ENCODE peak calls at places on chromosomes 1 and 21, in seven cellular contexts. G, D, Q, W, C, M and H are unnamed samples.

GRCh38 chr1:67883069-67883468 is 49.8 kb upstream of the GNG12 start:
- DNase-seq in C (no peak), W (no peak), D (no peak), M (no peak), G (no peak), Q (peak), H (no peak)

GRCh38 chr1:201025571-201026002 is 2.1 kb upstream of the KIF21B start:
- DNase-seq in M (no peak), D (no peak), Q (no peak), W (peak), G (peak), C (no peak), H (peak)

GRCh38 chr1:107668762-107669161 is 296.2 kb downstream of the VAV3 start:
- DNase-seq in Q (no peak), M (no peak), C (no peak), D (no peak), G (no peak), W (no peak), H (no peak)

GRCh38 chr1:187928288-187928687 is 1099.5 kb downstream of the PLA2G4A start:
- DNase-seq in G (peak), Q (peak), M (no peak), C (peak), D (peak), W (no peak), H (peak)

GRCh38 chr1:7153464-7153863 is 368.2 kb downstream of the CAMTA1 start:
- DNase-seq in W (no peak), G (peak), Q (no peak), C (no peak), M (no peak), D (no peak), H (no peak)

GRCh38 chr1:202968895-202969295 is 1.8 kb upstream of the CYB5R1 start:
- DNase-seq in G (peak), M (peak), Q (peak), C (peak), D (no peak), W (peak), H (peak)

GRCh38 chr1:23799570-23800395 is 771 bp downstream of the GALE start:
- DNase-seq in D (no peak), Q (peak), C (peak), G (peak), W (peak), M (no peak), H (no peak)

GRCh38 chr1:22317231-22317919 is 134.3 kb upstream of the ZBTB40 start:
- DNase-seq in M (no peak), G (peak), W (peak), C (no peak), D (no peak), Q (peak), H (peak)

GRCh38 chr1:238681021-238681420 is 705.3 kb upstream of the CHRM3 start:
- DNase-seq in D (no peak), G (no peak), M (no peak), C (no peak), Q (no peak), W (no peak), H (no peak)

GRCh38 chr1:226708342-226708780 is 30.7 kb downstream of the ITPKB start:
- DNase-seq in Q (no peak), D (no peak), W (no peak), C (no peak), G (no peak), M (no peak), H (no peak)

GRCh38 chr1:225877570-225877969 is 4.6 kb downstream of the TMEM63A start:
- DNase-seq in D (no peak), G (peak), W (peak), C (peak), M (no peak), Q (no peak), H (peak)

GRCh38 chr1:114092118-114092517 is 61.6 kb downstream of the SYT6 start:
- DNase-seq in W (no peak), M (no peak), C (no peak), G (no peak), D (no peak), Q (no peak), H (no peak)

GRCh38 chr1:246092136-246092535 is 414.9 kb downstream of the SMYD3 start:
- DNase-seq in D (no peak), M (no peak), C (no peak), W (no peak), G (no peak), Q (no peak), H (no peak)

GRCh38 chr1:206142770-206143169 is 25.6 kb upstream of the AVPR1B start:
- DNase-seq in W (no peak), C (no peak), D (no peak), G (no peak), Q (no peak), M (no peak), H (no peak)

GRCh38 chr1:48493970-48494769 is 22.2 kb upstream of the SPATA6 start:
- DNase-seq in W (no peak), Q (no peak), G (no peak), M (no peak), C (peak), D (no peak), H (peak)

GRCh38 chr1:17273096-17273495 is 24.2 kb downstream of the PADI3 start:
- DNase-seq in C (no peak), Q (no peak), G (no peak), D (no peak), M (no peak), W (no peak), H (no peak)

GRCh38 chr1:98660941-98661543 is 479 bp upstream of the SNX7 start:
- DNase-seq in Q (no peak), G (no peak), W (no peak), M (no peak), C (no peak), D (no peak), H (no peak)

GRCh38 chr21:44800971-44801467 is 601 bp downstream of the UBE2G2 start:
- DNase-seq in M (no peak), C (peak), D (no peak), W (peak), Q (peak), G (no peak), H (peak)

GRCh38 chr21:28342229-28342810 is 650.4 kb downstream of the LTN1 start:
- DNase-seq in W (no peak), G (no peak), D (no peak), C (no peak), Q (no peak), M (no peak), H (no peak)

GRCh38 chr21:45016031-45016430 is 58.3 kb upstream of the ADARB1 start:
- DNase-seq in W (no peak), M (no peak), G (peak), Q (no peak), D (no peak), C (no peak), H (no peak)

GRCh38 chr21:43193651-43194302 is 25.0 kb downstream of the CRYAA start:
- DNase-seq in W (no peak), M (no peak), Q (no peak), C (no peak), G (peak), D (no peak), H (no peak)

GRCh38 chr1:112393634-112393976 is 2.4 kb upstream of the CTTNBP2NL start:
- DNase-seq in G (no peak), W (no peak), C (no peak), M (no peak), Q (no peak), D (no peak), H (no peak)

GRCh38 chr1:228430243-228430642 is 13.6 kb upstream of the TRIM17 start:
- DNase-seq in Q (no peak), C (no peak), G (no peak), W (no peak), M (no peak), D (no peak), H (no peak)

GRCh38 chr1:16441312-16441641 is 753 bp downstream of the NECAP2 start:
- DNase-seq in G (no peak), D (no peak), W (no peak), Q (no peak), M (no peak), C (no peak), H (no peak)

GRCh38 chr1:48049823-48050539 is 52.8 kb upstream of the TRABD2B start:
- DNase-seq in D (no peak), G (no peak), W (no peak), M (no peak), C (no peak), Q (no peak), H (no peak)

GRCh38 chr1:246064891-246065290 is 442.2 kb downstream of the SMYD3 start:
- DNase-seq in Q (no peak), W (no peak), G (no peak), D (no peak), C (peak), M (no peak), H (no peak)

GRCh38 chr1:74010206-74010605 is 187.8 kb downstream of the LRRIQ3 start:
- DNase-seq in C (peak), W (no peak), D (no peak), M (no peak), Q (no peak), G (peak), H (no peak)

GRCh38 chr1:25944986-25945385 is 38.8 kb upstream of the STMN1 start:
- DNase-seq in Q (no peak), G (no peak), D (no peak), W (no peak), C (peak), M (no peak), H (no peak)

GRCh38 chr1:53572061-53572801 is 113.0 kb downstream of the DMRTB1 start:
- DNase-seq in G (peak), Q (peak), W (no peak), C (no peak), M (no peak), D (no peak), H (no peak)

GRCh38 chr1:154641534-154641933 is 33.5 kb upstream of the ADAR start:
- DNase-seq in D (no peak), C (no peak), M (no peak), Q (no peak), G (no peak), W (no peak), H (no peak)

GRCh38 chr1:1024421-1025415 is 4.8 kb downstream of the AGRN start:
- DNase-seq in Q (peak), G (peak), C (peak), M (no peak), D (no peak), W (no peak), H (no peak)

GRCh38 chr21:38352536-38353219 is 95.9 kb downstream of the KCNJ15 start:
- DNase-seq in W (peak), G (peak), C (peak), Q (peak), M (no peak), D (no peak), H (peak)

GRCh38 chr1:56436912-56437403 is 142.4 kb downstream of the PLPP3 start:
- DNase-seq in G (peak), M (no peak), W (no peak), D (peak), Q (no peak), C (peak), H (no peak)

GRCh38 chr1:168202941-168203654 is 22.7 kb upstream of the SFT2D2 start:
- DNase-seq in D (no peak), M (no peak), G (no peak), W (no peak), Q (no peak), C (peak), H (no peak)

GRCh38 chr1:203534526-203534925 is 40.6 kb downstream of the OPTC start:
- DNase-seq in Q (no peak), G (no peak), W (no peak), C (no peak), M (no peak), D (no peak), H (no peak)

GRCh38 chr1:84782311-84782771 is 92.1 kb upstream of the SSX2IP start:
- DNase-seq in Q (peak), C (peak), M (no peak), D (peak), W (peak), G (peak), H (peak)

DNA sequence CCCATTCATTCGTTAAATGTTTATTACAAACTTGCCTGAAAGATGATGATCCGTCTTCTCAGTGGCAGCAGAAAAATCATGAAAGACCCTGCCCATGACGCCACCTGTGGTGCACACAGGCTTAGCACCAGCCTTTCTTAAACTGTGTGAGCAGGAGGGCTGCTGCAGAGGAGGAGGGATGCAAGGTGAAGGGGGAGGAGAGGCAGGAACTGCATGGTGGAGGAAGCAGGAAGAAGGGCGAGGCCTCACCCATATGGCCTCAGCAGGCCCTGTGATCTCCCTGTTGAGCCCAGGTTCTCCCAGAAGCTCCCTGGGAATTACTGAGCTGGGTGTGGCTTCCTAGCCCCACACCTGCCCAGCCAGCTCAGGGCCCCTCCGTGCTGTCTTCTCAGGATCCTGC is 25.0 kb upstream of the RD3 start:
- DNase-seq in Q (no peak), M (no peak), G (peak), C (peak), W (no peak), D (no peak), H (no peak)
- TF ChIP-seq SP1 in Q (no peak), M (no peak), G (no peak), C (no peak), W (no peak), D (no peak), H (no peak)

DNA sequence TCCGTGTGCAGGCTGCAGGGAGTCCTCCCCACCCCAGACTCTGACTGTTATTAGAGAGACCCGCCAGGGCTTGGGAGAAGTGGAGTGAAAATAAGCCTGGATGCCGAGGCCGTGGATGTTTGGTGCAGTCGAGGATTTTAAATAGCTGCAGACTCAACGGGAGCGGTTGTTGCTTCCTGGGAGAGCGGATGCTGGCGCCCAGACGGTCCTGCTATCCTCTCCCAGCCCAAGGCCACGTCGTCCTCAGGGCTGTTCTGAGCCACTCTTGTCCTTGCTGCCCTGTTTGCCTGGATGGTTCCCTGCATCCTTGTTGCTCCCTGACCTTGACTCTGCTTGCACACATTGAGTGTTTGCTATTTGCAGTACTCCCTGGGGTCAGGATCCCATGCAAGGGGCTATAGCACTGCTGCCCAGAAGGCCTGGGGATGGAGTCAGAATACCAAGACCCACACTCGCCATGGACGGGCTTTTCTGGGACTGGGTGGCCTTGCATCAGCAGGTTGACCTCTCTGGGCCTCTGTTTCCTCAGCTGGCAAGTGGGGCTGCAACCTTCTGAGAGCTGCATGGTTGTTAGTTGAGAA is 205.3 kb upstream of the C1orf174 start:
- DNase-seq in W (no peak), G (no peak), M (no peak), C (no peak), Q (no peak), D (no peak), H (no peak)
- TF ChIP-seq SP1 in W (no peak), G (no peak), M (no peak), C (no peak), Q (no peak), D (no peak), H (no peak)

GRCh38 chr1:100141192-100141591 is 8.2 kb downstream of the TRMT13 start:
- DNase-seq in M (no peak), C (no peak), Q (no peak), G (no peak), D (no peak), W (no peak), H (no peak)
- TF ChIP-seq SP1 in M (no peak), C (no peak), Q (no peak), G (no peak), D (no peak), W (no peak), H (no peak)

GRCh38 chr1:178188306-178188705 is 94.4 kb downstream of the RASAL2 start:
- DNase-seq in C (no peak), W (no peak), Q (no peak), M (no peak), D (no peak), G (no peak), H (no peak)

GRCh38 chr1:178196631-178197030 is 102.7 kb downstream of the RASAL2 start:
- DNase-seq in M (no peak), Q (no peak), W (no peak), D (no peak), C (no peak), G (no peak), H (no peak)

GRCh38 chr1:178189814-178190213 is 95.9 kb downstream of the RASAL2 start:
- DNase-seq in W (peak), D (peak), Q (peak), M (peak), C (peak), G (peak), H (peak)

DNA sequence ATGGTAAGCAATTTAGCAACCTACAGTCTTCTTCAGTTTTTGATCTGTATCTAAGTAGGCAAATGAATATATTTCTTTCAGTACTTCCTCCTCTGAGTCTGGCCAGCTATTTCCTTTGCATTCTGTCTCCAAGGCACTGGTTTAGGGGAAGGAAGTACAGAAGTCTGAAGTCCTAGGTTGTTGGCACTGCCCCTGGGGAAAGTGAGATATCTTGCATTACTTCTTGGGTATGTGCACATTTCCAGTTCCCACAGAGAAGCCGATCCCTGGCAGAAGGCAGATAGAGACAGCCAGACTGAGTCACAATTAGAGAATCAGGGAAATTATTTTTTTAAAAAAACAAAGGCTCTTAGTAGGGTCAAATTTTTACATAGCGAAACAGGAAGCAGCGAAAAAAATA is 98.8 kb downstream of the RASAL2 start:
- DNase-seq in G (no peak), M (no peak), C (no peak), W (no peak), D (no peak), Q (no peak), H (no peak)
- TF ChIP-seq SP1 in G (no peak), M (no peak), C (no peak), W (no peak), D (no peak), Q (no peak), H (no peak)

DNA sequence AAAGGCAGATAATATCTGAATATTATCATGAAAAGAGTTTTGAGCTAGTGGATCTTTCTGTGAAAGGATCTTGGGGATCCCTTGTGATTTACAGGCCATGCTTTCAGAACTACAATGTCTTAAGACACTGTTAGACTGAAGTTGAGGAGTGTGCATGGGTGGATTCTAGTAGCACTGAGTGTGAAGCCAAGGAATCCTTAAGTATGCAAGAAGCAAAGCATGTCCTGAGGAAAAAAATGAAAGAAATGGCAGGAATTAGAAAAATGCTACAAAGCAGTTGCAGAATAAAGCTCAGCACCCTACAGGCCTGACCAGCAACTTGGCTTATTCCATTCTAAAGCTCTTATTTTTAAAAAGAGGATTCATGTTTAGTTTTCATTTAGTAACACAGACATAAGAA is 11.9 kb downstream of the STX6 start:
- DNase-seq in W (no peak), M (no peak), G (no peak), D (no peak), Q (no peak), C (no peak), H (no peak)
- TF ChIP-seq SP1 in W (no peak), M (no peak), G (no peak), D (no peak), Q (no peak), C (no peak), H (no peak)

DNA sequence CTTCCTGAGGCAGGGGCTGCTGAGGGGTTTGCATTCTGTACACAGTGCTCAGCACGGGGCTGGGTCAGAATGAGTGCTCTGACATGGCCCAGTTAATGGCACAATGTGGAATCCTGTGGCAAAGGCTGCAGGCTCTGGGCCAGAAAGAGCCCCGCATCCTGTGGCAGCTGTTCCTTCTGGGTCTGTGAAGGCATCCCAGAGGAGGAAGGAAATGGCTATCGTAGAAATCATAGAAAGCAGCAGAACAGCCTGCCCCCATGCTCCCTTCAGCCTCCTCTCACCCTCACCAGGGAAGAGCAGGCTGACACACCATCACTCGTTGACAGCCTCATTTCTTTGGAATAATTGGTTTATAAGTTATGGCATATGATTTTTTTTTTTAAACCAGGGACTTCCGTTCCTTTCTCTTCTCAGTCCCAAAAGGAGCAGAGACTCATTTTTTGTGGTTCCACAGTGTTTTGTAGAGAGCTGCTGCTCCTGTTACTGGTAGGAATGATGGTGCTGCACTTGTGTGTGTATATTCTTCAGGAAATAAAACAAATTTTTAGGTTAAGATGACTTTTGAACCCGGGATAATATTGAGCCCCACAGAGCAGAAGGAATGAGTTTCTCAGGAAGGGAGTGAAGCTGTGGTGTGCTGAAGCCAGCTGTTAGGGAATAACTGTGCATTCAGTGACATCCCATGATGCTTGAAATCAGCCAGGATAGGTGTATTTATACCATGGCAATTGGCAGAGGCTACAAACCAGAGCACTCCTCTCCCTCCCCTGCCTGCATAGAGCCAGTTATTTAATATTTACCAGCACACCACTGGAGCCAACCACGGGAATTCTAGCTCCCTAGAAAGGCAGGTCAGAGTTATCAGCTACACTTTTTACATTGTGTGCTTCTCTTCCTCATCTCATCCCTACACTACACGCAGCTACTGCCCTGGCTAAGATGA is 32.0 kb downstream of the PLXNA2 start:
- DNase-seq in Q (no peak), G (no peak), M (no peak), C (no peak), W (no peak), D (no peak), H (no peak)
- TF ChIP-seq SP1 in Q (no peak), G (no peak), M (no peak), C (no peak), W (no peak), D (no peak), H (no peak)